ENCODE peak calls at places on chromosomes 6 and 20, in five cellular contexts. N is stimulated activated CD4-positive, alpha-beta T cell treated with anti-CD3 and anti-CD28 coated beads, TNF-alpha, amount 100 ng/mL, for 4 hours; X is mammary epithelial cell; H is HEK293T; B is fibroblast of the conjunctiva. W is an unnamed sample.

GRCh38 chr6:143141442-143141841 is 80.8 kb downstream of the AIG1 start:
- DNase-seq in N (no peak), X (no peak), H (no peak), B (no peak), W (no peak)

GRCh38 chr20:52190437-52191131 is 995 bp downstream of the ZFP64 start:
- DNase-seq in N (no peak), X (peak), H (peak), B (no peak), W (peak)

GRCh38 chr6:134774244-134774643 is 175.7 kb downstream of the ALDH8A1 start:
- DNase-seq in N (no peak), X (peak), H (no peak), B (peak), W (peak)

GRCh38 chr20:10555865-10556308 is 117.9 kb downstream of the JAG1 start:
- DNase-seq in N (no peak), X (peak), H (no peak), B (no peak), W (peak)

GRCh38 chr6:134446228-134446848 is 128.4 kb upstream of the SGK1 start:
- DNase-seq in N (no peak), X (no peak), H (peak), B (no peak), W (peak)

GRCh38 chr6:158408552-158409130 is 96.4 kb downstream of the TULP4 start:
- DNase-seq in N (no peak), X (no peak), H (no peak), B (peak), W (no peak)

GRCh38 chr6:153123801-153124200 is 7.3 kb downstream of the RGS17 start:
- DNase-seq in N (no peak), X (no peak), H (no peak), B (no peak), W (no peak)

GRCh38 chr20:35279040-35279439 is 1.1 kb upstream of the MMP24OS start:
- DNase-seq in N (no peak), X (peak), H (no peak), B (no peak), W (peak)

GRCh38 chr6:86192123-86192522 is 549.4 kb upstream of the SYNCRIP start:
- DNase-seq in N (no peak), X (peak), H (peak), B (no peak), W (peak)

GRCh38 chr20:45340951-45341350 is 7.3 kb downstream of the SDC4 start:
- DNase-seq in N (no peak), X (no peak), H (no peak), B (no peak), W (peak)

GRCh38 chr6:47137073-47137472 is 94.9 kb upstream of the ADGRF1 start:
- DNase-seq in N (no peak), X (no peak), H (no peak), B (no peak), W (no peak)

GRCh38 chr6:132570221-132570777 is at the start of gene TAAR6:
- DNase-seq in N (no peak), X (no peak), H (no peak), B (no peak), W (no peak)

GRCh38 chr20:3815703-3816315 is 4.5 kb upstream of the AP5S1 start:
- DNase-seq in N (no peak), X (no peak), H (no peak), B (no peak), W (no peak)

GRCh38 chr6:162125659-162126058 is 601.9 kb downstream of the PRKN start:
- DNase-seq in N (no peak), X (no peak), H (no peak), B (no peak), W (no peak)

GRCh38 chr6:154249499-154250298 is 106.9 kb downstream of the IPCEF1 start:
- DNase-seq in N (no peak), X (no peak), H (no peak), B (no peak), W (peak)

GRCh38 chr20:43667341-43668132 is 623 bp downstream of the MYBL2 start:
- DNase-seq in N (no peak), X (no peak), H (peak), B (no peak), W (peak)

GRCh38 chr6:130526466-130526865 is 160.6 kb downstream of the TMEM200A start:
- DNase-seq in N (no peak), X (no peak), H (no peak), B (no peak), W (no peak)

GRCh38 chr20:53735536-53736050 is 142.0 kb upstream of the ZNF217 start:
- DNase-seq in N (no peak), X (peak), H (no peak), B (peak), W (peak)

GRCh38 chr20:3398681-3399252 is 8.7 kb downstream of the DNAAF9 start:
- DNase-seq in N (no peak), X (no peak), H (no peak), B (no peak), W (peak)

GRCh38 chr6:20338160-20338559 is 63.5 kb upstream of the E2F3 start:
- DNase-seq in N (no peak), X (peak), H (no peak), B (no peak), W (peak)

GRCh38 chr6:108133594-108134179 is 32.1 kb upstream of the NR2E1 start:
- DNase-seq in N (no peak), X (peak), H (peak), B (no peak), W (peak)

GRCh38 chr6:18444176-18444575 is 57.0 kb downstream of the RNF144B start:
- DNase-seq in N (no peak), X (no peak), H (no peak), B (no peak), W (peak)

GRCh38 chr6:144536079-144536478 is 250.9 kb downstream of the UTRN start:
- DNase-seq in N (no peak), X (no peak), H (no peak), B (no peak), W (no peak)

GRCh38 chr6:42748241-42748898 is 2.5 kb upstream of the TBCC start:
- DNase-seq in N (no peak), X (no peak), H (no peak), B (no peak), W (no peak)

GRCh38 chr20:53738945-53739798 is 145.5 kb upstream of the ZNF217 start:
- DNase-seq in N (no peak), X (no peak), H (no peak), B (no peak), W (peak)

GRCh38 chr6:138405816-138406403 is 1.9 kb downstream of the HEBP2 start:
- DNase-seq in N (no peak), X (no peak), H (peak), B (no peak), W (no peak)

GRCh38 chr6:109036588-109037320 is 57.9 kb downstream of the SESN1 start:
- DNase-seq in N (no peak), X (no peak), H (no peak), B (no peak), W (no peak)